ENCODE peak calls at places on chromosomes 7 and 10, in four cellular contexts. C is GM12865, O is BJ, W is breast epithelium. Y is an unnamed sample.

GRCh38 chr7:51477819-51478218 is 161.2 kb upstream of the COBL start:
- DNase-seq in C (no peak), O (no peak), W (no peak), Y (no peak)

GRCh38 chr10:120422459-120422858 is 34.6 kb upstream of the PLPP4 start:
- DNase-seq in C (no peak), O (peak), W (no peak), Y (peak)

GRCh38 chr7:26345202-26345601 is 53.5 kb downstream of the SNX10 start:
- DNase-seq in C (no peak), O (no peak), W (no peak), Y (no peak)

GRCh38 chr10:31697271-31698168 is 231.1 kb downstream of the ARHGAP12 start:
- DNase-seq in C (no peak), O (peak), W (peak), Y (peak)

GRCh38 chr7:727806-728460 is 852 bp upstream of the PRKAR1B start:
- DNase-seq in C (peak), O (no peak), W (peak), Y (no peak)

GRCh38 chr10:30355601-30356000 is 6.5 kb upstream of the MTPAP start:
- DNase-seq in C (no peak), O (no peak), W (no peak), Y (no peak)

GRCh38 chr10:43222296-43222695 is 44.6 kb downstream of the RASGEF1A start:
- DNase-seq in C (no peak), O (no peak), W (no peak), Y (no peak)

GRCh38 chr7:66047426-66047825 is 28.2 kb upstream of the ASL start:
- DNase-seq in C (no peak), O (peak), W (no peak), Y (peak)

GRCh38 chr7:22831602-22832001 is 9.0 kb upstream of the TOMM7 start:
- DNase-seq in C (no peak), O (no peak), W (no peak), Y (no peak)

GRCh38 chr7:48139461-48139860 is 31.8 kb upstream of the ABCA13 start:
- DNase-seq in C (no peak), O (no peak), W (no peak), Y (no peak)

GRCh38 chr10:132850246-132850645 is 64.3 kb upstream of the NKX6-2 start:
- DNase-seq in C (no peak), O (no peak), W (no peak), Y (no peak)

GRCh38 chr10:63467833-63468232 is 2.1 kb upstream of the JMJD1C start:
- DNase-seq in C (no peak), O (no peak), W (no peak), Y (no peak)

GRCh38 chr7:142077762-142078161 is 33.8 kb upstream of the MGAM2 start:
- DNase-seq in C (no peak), O (no peak), W (no peak), Y (no peak)

GRCh38 chr10:30118590-30118989 is 59.2 kb upstream of the JCAD start:
- DNase-seq in C (no peak), O (no peak), W (no peak), Y (no peak)

GRCh38 chr10:72080042-72081035 is 8.0 kb downstream of the SPOCK2 start:
- DNase-seq in C (no peak), O (no peak), W (peak), Y (no peak)

GRCh38 chr10:24920907-24921881 is 31.2 kb downstream of the PRTFDC1 start:
- DNase-seq in C (peak), O (peak), W (no peak), Y (peak)

GRCh38 chr10:25697412-25697811 is 236.6 kb upstream of the MYO3A start:
- DNase-seq in C (no peak), O (no peak), W (no peak), Y (no peak)

GRCh38 chr7:5421626-5422323 is 1.9 kb downstream of the TNRC18 start:
- DNase-seq in C (no peak), O (no peak), W (no peak), Y (no peak)

GRCh38 chr7:102296514-102296913 is 9.8 kb downstream of the SH2B2 start:
- DNase-seq in C (no peak), O (no peak), W (no peak), Y (no peak)

GRCh38 chr7:18505870-18506460 is 10.4 kb downstream of the HDAC9 start:
- DNase-seq in C (peak), O (peak), W (no peak), Y (no peak)

GRCh38 chr10:10498781-10499180 is 518.9 kb upstream of the CELF2 start:
- DNase-seq in C (no peak), O (no peak), W (no peak), Y (no peak)

GRCh38 chr7:13416071-13416470 is 573.4 kb downstream of the ETV1 start:
- DNase-seq in C (no peak), O (no peak), W (no peak), Y (no peak)

GRCh38 chr7:1987591-1988532 is 244.9 kb downstream of the MAD1L1 start:
- DNase-seq in C (no peak), O (no peak), W (no peak), Y (no peak)

GRCh38 chr10:131569851-131570715 is 258.6 kb upstream of the TCERG1L start:
- DNase-seq in C (no peak), O (no peak), W (no peak), Y (no peak)

GRCh38 chr7:150383710-150384397 is 4.7 kb downstream of the ZNF775 start:
- DNase-seq in C (no peak), O (no peak), W (no peak), Y (no peak)

GRCh38 chr7:20519641-20520040 is 95.8 kb upstream of the ABCB5 start:
- DNase-seq in C (no peak), O (no peak), W (no peak), Y (no peak)

GRCh38 chr7:42345478-42346299 is 108.7 kb upstream of the GLI3 start:
- DNase-seq in C (no peak), O (no peak), W (no peak), Y (no peak)

GRCh38 chr10:113007821-113008220 is 57.8 kb downstream of the TCF7L2 start:
- DNase-seq in C (no peak), O (no peak), W (no peak), Y (no peak)

GRCh38 chr7:80661729-80662128 is 23.3 kb downstream of the CD36 start:
- DNase-seq in C (no peak), O (no peak), W (no peak), Y (no peak)

GRCh38 chr10:33402748-33403147 is 68.3 kb upstream of the NRP1 start:
- DNase-seq in C (no peak), O (no peak), W (no peak), Y (no peak)

GRCh38 chr10:21368022-21368582 is 157.4 kb downstream of the SKIDA1 start:
- DNase-seq in C (peak), O (no peak), W (no peak), Y (no peak)

GRCh38 chr7:120986665-120987064 is 1.8 kb upstream of the CPED1 start:
- DNase-seq in C (no peak), O (no peak), W (no peak), Y (no peak)
- H3K4me3 ChIP-seq in C (no peak), O (no peak), W (no peak), Y (no peak)

GRCh38 chr10:59635502-59636290 is 74.0 kb downstream of the SLC16A9 start:
- DNase-seq in C (no peak), O (no peak), W (no peak), Y (no peak)

GRCh38 chr10:59631882-59632281 is 77.8 kb downstream of the SLC16A9 start:
- DNase-seq in C (no peak), O (no peak), W (no peak), Y (no peak)

GRCh38 chr10:59634102-59634501 is 75.5 kb downstream of the SLC16A9 start:
- DNase-seq in C (no peak), O (no peak), W (no peak), Y (no peak)

GRCh38 chr10:59631237-59631636 is 78.4 kb downstream of the SLC16A9 start:
- DNase-seq in C (no peak), O (no peak), W (no peak), Y (no peak)

DNA sequence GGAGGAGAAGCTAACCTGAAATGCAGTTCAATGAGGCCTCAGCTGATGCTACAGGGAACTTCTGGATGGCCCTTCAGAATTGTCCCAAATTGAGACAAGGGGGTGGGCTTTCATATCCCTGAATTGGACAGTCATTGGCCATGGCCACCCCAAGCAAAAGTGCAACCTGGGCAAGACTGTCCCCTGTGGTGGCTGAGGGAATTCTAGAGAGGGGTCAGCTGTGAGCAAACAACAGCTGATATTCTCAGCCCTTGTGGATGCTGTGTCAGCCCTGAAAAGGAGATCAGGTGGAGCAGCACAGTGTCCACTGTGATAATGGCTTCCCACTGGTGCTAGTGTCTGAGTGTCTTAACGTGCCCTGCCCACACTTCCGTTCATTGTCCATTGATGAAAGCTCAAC is 76.6 kb downstream of the SLC16A9 start:
- DNase-seq in C (no peak), O (no peak), W (no peak), Y (no peak)
- TF ChIP-seq CTCF in C (no peak), O (no peak), W (no peak), Y (no peak)

GRCh38 chr10:84308481-84309304 is 19.7 kb upstream of the CCSER2 start:
- DNase-seq in C (peak), O (no peak), W (no peak), Y (no peak)
- H3K4me3 ChIP-seq in C (no peak), O (no peak), W (peak), Y (no peak)

DNA sequence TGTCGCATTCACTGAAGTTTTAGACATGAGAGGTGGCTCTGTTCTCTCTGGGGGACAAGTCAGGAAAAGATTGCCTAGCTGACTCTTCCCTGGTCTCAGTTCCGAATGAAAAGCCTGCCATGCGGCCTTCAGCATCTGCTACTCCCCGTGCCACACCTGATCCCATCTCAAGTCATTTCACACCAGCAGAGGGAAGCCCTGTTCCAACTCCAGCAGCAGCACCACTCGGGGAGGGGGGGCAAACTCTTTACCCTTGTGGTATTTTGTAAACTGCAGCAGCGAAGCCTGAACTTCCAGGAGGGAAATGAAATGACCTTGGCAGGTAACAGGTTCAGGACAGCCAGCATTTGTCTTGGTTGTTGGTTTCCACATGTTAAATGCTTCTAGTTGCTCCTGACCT is 13.8 kb downstream of the LRRC4 start:
- DNase-seq in C (no peak), O (no peak), W (no peak), Y (no peak)
- TF ChIP-seq CTCF in C (no peak), O (no peak), W (no peak), Y (no peak)

GRCh38 chr10:110011679-110012078 is 3.9 kb downstream of the ADD3 start:
- DNase-seq in C (no peak), O (no peak), W (no peak), Y (no peak)

GRCh38 chr10:110008518-110009339 is 945 bp downstream of the ADD3 start:
- DNase-seq in C (peak), O (no peak), W (no peak), Y (no peak)

GRCh38 chr10:110007701-110008517 is at the start of gene ADD3:
- DNase-seq in C (peak), O (no peak), W (peak), Y (no peak)

GRCh38 chr10:110007171-110007700 is 548 bp upstream of the ADD3 start:
- DNase-seq in C (no peak), O (no peak), W (peak), Y (no peak)

DNA sequence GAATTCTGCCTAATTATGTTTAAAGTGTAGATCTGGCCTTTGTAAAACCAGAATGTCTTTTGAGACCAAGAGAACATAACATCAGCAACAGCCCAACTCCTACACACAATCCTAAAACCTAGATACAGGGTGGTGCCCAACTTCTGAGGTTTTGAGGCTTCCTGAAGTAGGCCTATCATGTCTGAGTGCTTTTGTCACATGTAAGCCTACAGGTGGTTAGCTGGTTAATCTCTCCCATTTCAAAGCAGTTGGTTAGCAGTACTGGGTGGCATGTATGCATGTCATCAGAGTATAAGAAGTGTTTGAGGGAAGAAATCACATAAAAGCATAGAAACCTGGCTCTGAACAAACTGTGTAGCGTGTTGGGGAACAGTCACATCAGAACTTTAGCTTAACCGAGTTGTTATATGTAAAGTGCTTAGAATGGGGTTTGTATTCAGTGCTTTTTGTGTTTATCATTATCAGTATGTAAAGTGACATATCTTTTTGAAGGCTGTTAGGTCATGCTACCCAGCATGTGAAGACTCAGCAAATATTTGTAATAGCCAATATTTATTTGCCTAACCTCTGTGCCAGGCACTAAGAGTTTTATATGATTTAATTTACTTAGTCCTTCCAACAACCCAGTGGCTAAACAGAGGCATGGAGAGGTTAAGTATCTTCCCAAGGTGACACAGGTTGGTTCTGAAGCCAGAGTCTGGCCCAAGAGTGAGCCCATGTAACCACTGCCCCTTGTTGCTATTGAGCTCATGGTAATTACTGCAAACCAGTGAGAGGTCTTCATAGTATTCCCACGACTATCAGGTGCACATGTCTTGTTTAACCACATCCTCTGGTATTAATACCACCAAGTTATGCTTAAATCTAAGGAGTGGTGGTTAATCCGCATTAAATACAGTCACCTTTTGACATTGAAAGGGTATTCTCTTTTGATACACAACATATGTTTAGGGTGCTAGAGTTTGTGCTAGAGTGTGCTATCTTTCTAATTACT is 2.6 kb downstream of the ADD3 start:
- DNase-seq in C (peak), O (no peak), W (no peak), Y (no peak)
- H3K4me3 ChIP-seq in C (peak), O (no peak), W (peak), Y (no peak)

GRCh38 chr10:80583681-80584080 is 46.0 kb downstream of the SH2D4B start:
- DNase-seq in C (no peak), O (no peak), W (no peak), Y (no peak)
- TF ChIP-seq CTCF in C (no peak), O (no peak), W (no peak), Y (no peak)

GRCh38 chr7:155209920-155210319 is 87.8 kb upstream of the INSIG1 start:
- DNase-seq in C (no peak), O (no peak), W (peak), Y (no peak)

GRCh38 chr7:155208681-155209477 is 88.8 kb upstream of the INSIG1 start:
- DNase-seq in C (no peak), O (no peak), W (peak), Y (no peak)

GRCh38 chr7:155211173-155211572 is 86.5 kb upstream of the INSIG1 start:
- DNase-seq in C (no peak), O (no peak), W (no peak), Y (no peak)

GRCh38 chr7:155210386-155210785 is 87.3 kb upstream of the INSIG1 start:
- DNase-seq in C (no peak), O (no peak), W (peak), Y (no peak)

DNA sequence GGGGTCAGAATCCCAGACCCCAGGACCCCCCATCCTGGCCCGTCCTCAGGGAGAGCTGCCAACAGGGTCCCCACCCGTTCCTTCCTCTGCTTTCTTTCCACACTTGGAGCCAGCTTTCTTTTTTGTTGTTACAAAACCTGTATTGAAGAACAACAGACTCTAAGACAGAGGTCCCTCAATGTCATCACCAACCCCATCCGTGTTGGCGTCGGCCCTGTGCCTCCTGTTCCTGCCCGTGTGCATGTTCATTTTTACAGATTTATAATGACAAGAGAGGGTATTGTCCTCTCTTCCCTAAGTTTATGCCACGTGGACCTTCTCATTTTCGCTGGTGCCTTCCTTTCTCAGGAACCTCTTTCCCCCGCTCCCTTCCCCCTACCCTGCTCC is 88.2 kb upstream of the INSIG1 start:
- DNase-seq in C (no peak), O (no peak), W (no peak), Y (no peak)
- H3K4me3 ChIP-seq in C (no peak), O (no peak), W (peak), Y (no peak)

DNA sequence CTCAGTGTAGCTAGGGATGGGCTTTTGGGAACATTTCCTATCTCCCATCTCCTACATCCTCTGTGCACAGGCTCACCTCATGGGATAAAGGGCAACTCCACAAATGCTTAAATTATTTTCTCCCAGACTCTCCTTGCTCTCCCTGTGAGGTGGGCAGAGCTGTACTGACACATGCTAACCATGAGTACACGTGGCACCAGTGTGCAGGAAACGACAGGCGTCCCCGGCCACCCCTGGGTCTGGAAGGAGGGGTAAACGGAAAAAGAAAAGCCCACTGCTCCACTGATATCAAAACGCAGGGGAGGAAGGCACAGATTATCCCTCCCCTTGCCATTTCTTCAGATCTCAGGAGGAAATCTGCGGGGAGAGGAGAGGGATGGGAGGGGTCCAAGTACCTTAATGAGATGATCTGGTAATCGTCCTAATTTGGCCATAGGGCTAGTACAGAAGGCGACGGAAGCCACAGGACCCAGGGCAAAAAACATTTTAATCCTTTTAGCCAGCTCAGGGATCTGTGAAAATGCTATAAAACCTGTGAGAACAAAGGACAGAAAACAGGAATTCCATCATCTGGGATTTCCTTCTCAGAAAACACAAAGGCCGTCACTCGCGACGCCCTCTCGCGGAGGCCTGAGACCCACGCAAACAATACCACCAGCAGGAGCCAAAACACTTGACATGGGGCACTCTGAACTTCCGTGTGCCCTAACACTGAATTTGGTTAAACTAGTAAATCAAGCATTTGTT is 17.8 kb upstream of the CH25H start:
- DNase-seq in C (no peak), O (no peak), W (no peak), Y (no peak)
- TF ChIP-seq CTCF in C (no peak), O (peak), W (no peak), Y (no peak)

DNA sequence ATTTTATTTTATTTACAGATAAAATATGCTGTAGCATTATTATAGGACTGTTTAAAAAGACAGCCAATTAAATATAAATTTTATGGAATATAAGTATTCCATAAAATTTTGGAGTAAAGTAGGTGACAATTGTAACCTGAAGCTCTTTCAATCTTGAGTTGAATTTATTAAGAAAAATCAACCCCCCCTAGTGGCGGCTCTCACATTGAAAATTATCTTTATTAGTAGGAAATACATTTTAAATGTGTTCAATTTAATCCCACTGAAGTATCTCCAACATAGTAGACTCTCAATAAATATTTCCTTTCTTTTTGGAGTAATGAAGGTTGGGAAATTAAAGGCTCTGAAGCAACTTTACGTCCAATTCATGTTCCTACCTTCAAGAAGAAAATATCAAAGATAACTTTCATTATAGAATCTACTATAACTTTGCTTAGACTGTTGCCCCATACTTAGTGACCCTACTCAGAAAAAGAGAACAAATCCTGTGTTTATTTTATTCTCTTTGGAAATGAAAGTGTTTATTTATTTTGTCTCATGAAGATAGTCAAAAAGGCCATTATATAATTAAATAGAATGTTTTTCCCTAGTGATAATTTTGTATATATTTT is 3.1 kb downstream of the AHR start:
- DNase-seq in C (peak), O (no peak), W (no peak), Y (no peak)
- H3K4me3 ChIP-seq in C (peak), O (peak), W (peak), Y (peak)